ENCODE peak calls at places on chromosomes 11 and 22, in ten cellular contexts. L, O, R, C, I, E, W, Y, Z and V are unnamed samples.
A peak's percentile ranks its signal among the peaks of the same experiment; 100 is the strongest.

GRCh38 chr22:41845380-41846267 is 12.7 kb downstream of the SREBF2 start:
- DNase-seq in L (no peak), O (no peak), R (no peak), C (no peak), I (no peak), E (no peak), W (no peak), Y (no peak), Z (no peak), V (no peak)

GRCh38 chr22:38223289-38223960 is 21.6 kb downstream of the MAFF start:
- DNase-seq in L (no peak), O (no peak), R (no peak), C (no peak), I (no peak), E (no peak), W (no peak), Y (no peak), Z (no peak), V (no peak)

GRCh38 chr11:109859325-109859724 is 233.9 kb upstream of the ZC3H12C start:
- DNase-seq in L (no peak), O (no peak), R (no peak), C (no peak), I (no peak), E (peak; percentile 60), W (peak; percentile 76), Y (no peak), Z (no peak), V (no peak)

GRCh38 chr11:131302831-131303230 is 67.6 kb upstream of the NTM start:
- DNase-seq in L (no peak), O (no peak), R (no peak), C (no peak), I (no peak), E (no peak), W (no peak), Y (no peak), Z (no peak), V (no peak)

GRCh38 chr22:44192811-44193536 is 12.2 kb downstream of the PARVG start:
- DNase-seq in L (no peak), O (no peak), R (no peak), C (no peak), I (no peak), E (no peak), W (no peak), Y (no peak), Z (no peak), V (no peak)

GRCh38 chr22:39242809-39243442 is 1.9 kb downstream of the PDGFB start:
- DNase-seq in L (no peak), O (no peak), R (no peak), C (no peak), I (no peak), E (no peak), W (peak; percentile 33), Y (no peak), Z (no peak), V (peak; percentile 23)

GRCh38 chr22:48892571-48893287 is 934.9 kb downstream of the BRD1 start:
- DNase-seq in L (no peak), O (no peak), R (no peak), C (no peak), I (no peak), E (no peak), W (no peak), Y (peak; percentile 10), Z (no peak), V (no peak)

GRCh38 chr22:40204331-40205116 is 26.8 kb downstream of the TNRC6B start:
- DNase-seq in L (peak; percentile 76), O (no peak), R (no peak), C (no peak), I (no peak), E (peak; percentile 59), W (peak; percentile 79), Y (no peak), Z (no peak), V (no peak)

GRCh38 chr22:24416611-24417010 is 10.8 kb upstream of the ADORA2A start:
- DNase-seq in L (no peak), O (no peak), R (no peak), C (no peak), I (no peak), E (no peak), W (no peak), Y (no peak), Z (no peak), V (no peak)

GRCh38 chr11:76371170-76371569 is 9.8 kb downstream of the THAP12 start:
- DNase-seq in L (peak; percentile 54), O (peak; percentile 47), R (no peak), C (peak; percentile 50), I (no peak), E (peak; percentile 76), W (peak; percentile 87), Y (no peak), Z (peak; percentile 33), V (no peak)

GRCh38 chr22:19854778-19855503 is at the start of the genes GNB1L and RTL10:
- DNase-seq in L (peak; percentile 98), O (peak; percentile 87), R (peak; percentile 89), C (peak; percentile 98), I (peak; percentile 96), E (peak; percentile 95), W (peak; percentile 96), Y (peak; percentile 99), Z (peak; percentile 91), V (peak; percentile 87)

GRCh38 chr11:47154738-47155570 is 21.7 kb downstream of the ARFGAP2 start:
- DNase-seq in L (no peak), O (no peak), R (no peak), C (no peak), I (no peak), E (no peak), W (no peak), Y (no peak), Z (no peak), V (no peak)

GRCh38 chr11:116042125-116042524 is 537.9 kb upstream of the CADM1 start:
- DNase-seq in L (no peak), O (no peak), R (no peak), C (no peak), I (no peak), E (no peak), W (no peak), Y (peak; percentile 81), Z (no peak), V (no peak)

GRCh38 chr11:128341280-128341679 is 246.1 kb downstream of the ETS1 start:
- DNase-seq in L (no peak), O (no peak), R (no peak), C (no peak), I (no peak), E (no peak), W (peak; percentile 48), Y (no peak), Z (no peak), V (no peak)

GRCh38 chr11:115081972-115082371 is 403.6 kb downstream of the NXPE2 start:
- DNase-seq in L (no peak), O (no peak), R (no peak), C (no peak), I (no peak), E (no peak), W (no peak), Y (no peak), Z (no peak), V (no peak)

GRCh38 chr11:58192229-58192628 is 3.4 kb downstream of the OR9Q2 start:
- DNase-seq in L (no peak), O (no peak), R (no peak), C (no peak), I (no peak), E (no peak), W (no peak), Y (no peak), Z (no peak), V (no peak)

GRCh38 chr22:35312198-35313059 is 12.7 kb downstream of the TOM1 start:
- DNase-seq in L (no peak), O (no peak), R (no peak), C (no peak), I (no peak), E (peak; percentile 46), W (peak; percentile 69), Y (no peak), Z (no peak), V (no peak)

GRCh38 chr11:58567889-58568512 is 7.7 kb downstream of the LPXN start:
- DNase-seq in L (peak; percentile 22), O (peak; percentile 74), R (no peak), C (peak; percentile 24), I (peak; percentile 53), E (peak; percentile 58), W (peak; percentile 78), Y (peak; percentile 74), Z (no peak), V (peak; percentile 17)

GRCh38 chr11:111530091-111530490 is 10.4 kb upstream of the LAYN start:
- DNase-seq in L (no peak), O (no peak), R (no peak), C (no peak), I (no peak), E (no peak), W (no peak), Y (no peak), Z (no peak), V (no peak)

GRCh38 chr22:43995057-43995685 is 28.9 kb upstream of the PARVB start:
- DNase-seq in L (no peak), O (no peak), R (no peak), C (no peak), I (no peak), E (no peak), W (no peak), Y (no peak), Z (no peak), V (no peak)

GRCh38 chr11:64492561-64492960 is 98.5 kb upstream of the SLC22A12 start:
- DNase-seq in L (no peak), O (no peak), R (no peak), C (no peak), I (no peak), E (no peak), W (no peak), Y (no peak), Z (no peak), V (no peak)

GRCh38 chr11:74205181-74205580 is 34.1 kb downstream of the PPME1 start:
- DNase-seq in L (no peak), O (no peak), R (no peak), C (no peak), I (no peak), E (no peak), W (no peak), Y (no peak), Z (no peak), V (no peak)

GRCh38 chr11:43825217-43825816 is 55.3 kb upstream of the ALKBH3 start:
- DNase-seq in L (no peak), O (peak; percentile 15), R (no peak), C (peak; percentile 11), I (no peak), E (peak; percentile 55), W (peak; percentile 58), Y (peak; percentile 50), Z (no peak), V (peak; percentile 12)

GRCh38 chr11:76443254-76443935 is 1.4 kb upstream of the EMSY start:
- DNase-seq in L (no peak), O (no peak), R (no peak), C (no peak), I (no peak), E (peak; percentile 2), W (peak; percentile 51), Y (no peak), Z (no peak), V (no peak)

GRCh38 chr11:30281476-30282288 is 41.2 kb upstream of the ARL14EP start:
- DNase-seq in L (no peak), O (no peak), R (no peak), C (no peak), I (no peak), E (no peak), W (no peak), Y (no peak), Z (no peak), V (no peak)

GRCh38 chr22:27906241-27906640 is 12.8 kb downstream of the PITPNB start:
- DNase-seq in L (no peak), O (no peak), R (no peak), C (no peak), I (no peak), E (no peak), W (no peak), Y (no peak), Z (no peak), V (no peak)

GRCh38 chr11:116072133-116072532 is 567.9 kb upstream of the CADM1 start:
- DNase-seq in L (no peak), O (no peak), R (no peak), C (no peak), I (no peak), E (no peak), W (no peak), Y (no peak), Z (no peak), V (no peak)

GRCh38 chr11:134536677-134537076 is 124.6 kb upstream of the B3GAT1 start:
- DNase-seq in L (no peak), O (no peak), R (no peak), C (no peak), I (no peak), E (no peak), W (no peak), Y (no peak), Z (no peak), V (no peak)